ENCODE peak calls at places on chromosome 18, in four cellular contexts. E is HEK293T, A is K562, O is HepG2. B is an unnamed sample.

GRCh38 chr18:34321075-34321474 is 96.4 kb upstream of the NOL4 start:
- DNase-seq in A (no peak), E (no peak), O (no peak), B (peak)

GRCh38 chr18:63775166-63775730 is at the start of gene SERPINB7:
- DNase-seq in A (no peak), O (no peak), E (no peak), B (no peak)

GRCh38 chr18:59799383-59800015 is 100.3 kb upstream of the PMAIP1 start:
- DNase-seq in A (no peak), O (no peak), E (no peak), B (no peak)

GRCh38 chr18:8744038-8744437 is 38.7 kb downstream of the MTCL1 start:
- DNase-seq in A (no peak), O (no peak), E (no peak), B (no peak)

GRCh38 chr18:5197032-5197434 is at the start of gene AKAIN1:
- DNase-seq in A (peak), O (peak), E (peak), B (no peak)

GRCh38 chr18:26312196-26312595 is 86.0 kb downstream of the TAF4B start:
- DNase-seq in A (no peak), O (no peak), E (no peak), B (no peak)

GRCh38 chr18:48541026-48541746 is 2.4 kb downstream of the CTIF start:
- DNase-seq in O (no peak), E (peak), A (peak), B (no peak)

GRCh38 chr18:8571399-8571798 is 37.8 kb upstream of the RAB12 start:
- DNase-seq in A (no peak), E (no peak), O (no peak), B (no peak)

GRCh38 chr18:2515908-2516625 is 55.2 kb downstream of the METTL4 start:
- DNase-seq in A (no peak), E (no peak), O (peak), B (no peak)

GRCh38 chr18:10565835-10566234 is 40.0 kb downstream of the NAPG start:
- DNase-seq in O (no peak), E (no peak), A (peak), B (no peak)

GRCh38 chr18:59908790-59909189 is 9.0 kb downstream of the PMAIP1 start:
- DNase-seq in E (no peak), A (no peak), O (no peak), B (no peak)

GRCh38 chr18:49847524-49847923 is 34.2 kb upstream of the ACAA2 start:
- DNase-seq in O (no peak), A (no peak), E (no peak), B (no peak)

GRCh38 chr18:48459016-48459415 is 49.8 kb upstream of the ZBTB7C start:
- DNase-seq in A (no peak), O (no peak), E (no peak), B (no peak)

GRCh38 chr18:45900623-45901022 is 66.5 kb downstream of the EPG5 start:
- DNase-seq in O (no peak), A (no peak), E (no peak), B (no peak)

GRCh38 chr18:25052426-25052825 is 299.5 kb downstream of the ZNF521 start:
- DNase-seq in E (no peak), O (no peak), A (no peak), B (no peak)

GRCh38 chr18:56992777-56993176 is 154.1 kb upstream of the BOD1L2 start:
- DNase-seq in O (no peak), A (no peak), E (no peak), B (no peak)
- TF ChIP-seq TARDBP in O (no peak), A (no peak), E (no peak), B (no peak)

GRCh38 chr18:41761329-41762028 is 193.6 kb upstream of the PIK3C3 start:
- DNase-seq in A (no peak), O (no peak), E (no peak), B (no peak)
- TF ChIP-seq TARDBP in A (no peak), O (no peak), E (no peak), B (no peak)

GRCh38 chr18:22228930-22229329 is 59.5 kb downstream of the GATA6 start:
- DNase-seq in A (no peak), O (no peak), E (no peak), B (no peak)
- TF ChIP-seq TARDBP in A (no peak), O (no peak), E (no peak), B (no peak)

GRCh38 chr18:78624646-78625279 is 354.9 kb upstream of the SALL3 start:
- DNase-seq in O (no peak), A (no peak), E (no peak), B (no peak)

GRCh38 chr18:78622251-78622953 is 357.2 kb upstream of the SALL3 start:
- DNase-seq in O (no peak), E (no peak), A (no peak), B (no peak)

GRCh38 chr18:78621141-78621540 is 358.5 kb upstream of the SALL3 start:
- DNase-seq in O (no peak), E (no peak), A (no peak), B (no peak)

GRCh38 chr18:78625446-78625845 is 354.2 kb upstream of the SALL3 start:
- DNase-seq in O (no peak), A (no peak), E (no peak), B (no peak)

DNA sequence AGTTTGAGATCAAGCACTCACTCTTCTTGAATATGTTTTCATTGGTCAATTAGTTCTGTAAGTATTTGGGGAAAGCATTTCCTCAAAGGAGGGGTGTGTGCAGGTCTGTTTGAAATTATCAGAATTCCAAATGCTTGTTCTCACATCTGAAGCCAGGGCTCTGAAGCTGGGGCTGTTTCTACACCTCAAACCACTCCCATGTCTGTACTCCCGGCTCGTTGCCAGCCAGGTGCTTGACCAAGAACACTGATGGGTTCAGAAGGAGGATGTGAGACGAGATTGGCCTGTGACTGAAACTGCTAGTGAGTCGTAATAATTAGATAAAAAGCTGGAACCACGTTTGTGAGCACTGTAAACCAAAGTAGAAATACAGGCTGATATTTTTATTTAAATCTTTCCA is 356.5 kb upstream of the SALL3 start:
- DNase-seq in O (no peak), A (no peak), E (no peak), B (no peak)
- TF ChIP-seq TARDBP in O (no peak), A (no peak), E (no peak), B (no peak)

GRCh38 chr18:27847412-27847811 is 329.5 kb downstream of the CDH2 start:
- DNase-seq in O (no peak), E (no peak), A (no peak), B (no peak)
- TF ChIP-seq TARDBP in O (no peak), E (no peak), A (no peak), B (no peak)